ENCODE peak calls at places on chromosomes 5 and 9, in nine cellular contexts. K is IMR-90, Z is left ventricle myocardium inferior, M is cardiac muscle cell, A is nephron progenitor cell, U is MCF 10A, C is GM06990, X is uterus, D is chondrocyte. S is an unnamed sample.

GRCh38 chr9:27586200-27586599 is 12.9 kb upstream of the C9orf72 start:
- DNase-seq in K (no peak), Z (no peak), M (no peak), A (no peak), U (no peak), C (no peak), X (no peak), D (no peak), S (no peak)

GRCh38 chr9:110452227-110452801 is 114.7 kb upstream of the TXNDC8 start:
- DNase-seq in K (peak), Z (no peak), M (peak), A (no peak), U (peak), C (no peak), X (no peak), D (no peak), S (no peak)

GRCh38 chr5:152113401-152113800 is 188.8 kb upstream of the GLRA1 start:
- DNase-seq in K (no peak), Z (no peak), M (no peak), A (no peak), U (peak), C (no peak), X (no peak), D (no peak), S (no peak)

GRCh38 chr5:65791721-65792698 is 70.0 kb downstream of the NLN start:
- DNase-seq in K (no peak), Z (no peak), M (no peak), A (no peak), U (no peak), C (no peak), X (no peak), D (no peak), S (no peak)

GRCh38 chr5:14714706-14715105 is 50.2 kb downstream of the OTULIN start:
- DNase-seq in K (no peak), Z (no peak), M (no peak), A (no peak), U (peak), C (no peak), X (no peak), D (no peak), S (no peak)

GRCh38 chr9:119639287-119639955 is 270.2 kb upstream of the BRINP1 start:
- DNase-seq in K (no peak), Z (no peak), M (peak), A (peak), U (peak), C (no peak), X (no peak), D (no peak), S (peak)

GRCh38 chr9:128072144-128073021 is 4.4 kb downstream of the SLC25A25 start:
- DNase-seq in K (peak), Z (peak), M (peak), A (no peak), U (peak), C (peak), X (peak), D (no peak), S (no peak)

GRCh38 chr5:39024005-39024404 is 50.2 kb downstream of the RICTOR start:
- DNase-seq in K (no peak), Z (no peak), M (no peak), A (no peak), U (no peak), C (no peak), X (no peak), D (no peak), S (no peak)

GRCh38 chr5:133773247-133774202 is 161.2 kb upstream of the FSTL4 start:
- DNase-seq in K (no peak), Z (no peak), M (peak), A (no peak), U (no peak), C (no peak), X (no peak), D (no peak), S (no peak)

GRCh38 chr9:18233311-18233710 is 240.6 kb upstream of the ADAMTSL1 start:
- DNase-seq in K (no peak), Z (no peak), M (no peak), A (no peak), U (no peak), C (no peak), X (no peak), D (no peak), S (no peak)

GRCh38 chr9:18233776-18234445 is 240.0 kb upstream of the ADAMTSL1 start:
- DNase-seq in K (no peak), Z (no peak), M (no peak), A (no peak), U (no peak), C (no peak), X (no peak), D (no peak), S (no peak)

GRCh38 chr9:18235181-18235908 is 238.6 kb upstream of the ADAMTSL1 start:
- DNase-seq in K (no peak), Z (no peak), M (no peak), A (no peak), U (no peak), C (no peak), X (no peak), D (no peak), S (no peak)

GRCh38 chr9:18228101-18228500 is 245.9 kb upstream of the ADAMTSL1 start:
- DNase-seq in K (no peak), Z (no peak), M (no peak), A (no peak), U (no peak), C (no peak), X (no peak), D (no peak), S (no peak)

DNA sequence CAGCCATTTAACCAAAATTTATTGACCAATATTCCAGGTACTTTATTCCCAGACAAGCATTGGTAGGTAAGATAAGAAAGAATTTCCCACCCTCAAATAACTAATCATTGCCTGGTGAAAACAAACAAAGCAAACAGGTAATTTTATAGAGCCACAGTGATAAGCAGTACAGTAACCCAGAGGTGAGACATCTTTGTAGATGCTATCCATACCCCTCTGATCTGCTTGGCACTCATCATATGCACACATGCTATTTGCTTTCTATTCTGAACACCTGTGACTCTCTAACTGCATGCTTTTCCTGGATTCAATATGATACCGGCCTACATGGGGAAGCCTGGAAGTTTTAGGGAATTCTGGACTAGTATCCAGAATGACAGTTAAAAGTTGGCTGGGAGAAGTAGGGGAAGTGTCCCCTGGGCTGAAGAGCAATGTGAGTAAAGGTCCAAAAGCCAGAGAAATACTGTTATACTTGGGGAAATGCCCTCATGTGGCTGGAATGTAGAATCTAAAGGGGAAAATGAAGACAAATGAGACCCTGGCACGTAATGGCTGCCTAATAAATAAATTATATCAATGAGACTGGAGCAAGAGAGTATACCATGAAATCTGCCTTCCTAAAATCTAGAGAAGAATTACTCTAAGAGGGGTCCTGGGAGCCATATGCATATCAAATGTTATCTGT is 243.8 kb upstream of the ADAMTSL1 start:
- DNase-seq in K (no peak), Z (no peak), M (no peak), A (no peak), U (no peak), C (no peak), X (no peak), D (no peak), S (no peak)
- TF ChIP-seq CTCF in K (no peak), Z (no peak), M (no peak), A (no peak), U (no peak), C (no peak), X (no peak), D (peak), S (no peak)

DNA sequence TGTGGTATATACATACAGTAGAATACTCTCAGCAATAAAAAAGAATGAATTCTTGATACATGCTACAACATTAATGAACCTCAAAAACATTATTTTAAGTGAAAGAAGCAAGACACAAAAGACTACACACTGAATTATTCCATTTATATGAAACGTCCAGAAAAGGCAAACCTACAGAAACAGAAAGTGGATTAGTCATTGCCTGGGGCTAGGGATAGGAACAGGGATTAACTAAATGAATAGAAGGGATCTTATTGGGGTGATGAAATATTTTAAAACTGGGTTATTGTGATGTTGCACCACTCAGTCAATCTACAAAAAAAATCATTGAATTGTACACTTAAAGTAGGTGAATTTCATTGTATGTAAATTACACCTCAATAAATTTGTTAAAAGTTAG is 326.7 kb downstream of the PIK3R1 start:
- DNase-seq in K (peak), Z (no peak), M (no peak), A (no peak), U (peak), C (no peak), X (no peak), D (no peak), S (no peak)
- TF ChIP-seq CTCF in K (no peak), Z (no peak), M (no peak), A (no peak), U (no peak), C (no peak), X (no peak), D (no peak), S (no peak)

DNA sequence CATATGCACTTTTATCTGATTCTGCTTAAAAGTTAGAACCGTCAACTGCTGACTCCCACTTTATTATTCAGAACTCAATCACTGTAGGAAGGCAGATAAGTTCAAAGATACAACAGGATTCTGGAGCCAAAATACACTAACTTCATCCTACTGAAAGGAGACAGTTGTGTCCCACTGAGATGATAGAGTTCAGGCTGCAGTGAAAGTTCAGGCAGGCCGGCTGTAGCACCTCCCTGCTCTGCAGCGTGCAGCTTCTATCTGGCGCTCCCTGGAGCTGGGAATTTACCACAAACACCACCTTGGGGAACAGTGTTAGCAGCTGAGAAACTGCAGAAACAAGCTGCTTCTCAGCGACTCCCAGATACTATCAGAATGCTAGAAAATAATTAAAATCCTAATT is 52.5 kb upstream of the CNTLN start:
- DNase-seq in K (peak), Z (no peak), M (peak), A (peak), U (no peak), C (no peak), X (peak), D (no peak), S (peak)
- TF ChIP-seq CTCF in K (peak), Z (no peak), M (peak), A (no peak), U (no peak), C (no peak), X (no peak), D (peak), S (no peak)

GRCh38 chr9:136228107-136228875 is 17.3 kb downstream of the QSOX2 start:
- DNase-seq in K (peak), Z (no peak), M (no peak), A (no peak), U (peak), C (no peak), X (no peak), D (no peak), S (no peak)
- TF ChIP-seq CTCF in K (no peak), Z (no peak), M (no peak), A (no peak), U (no peak), C (no peak), X (no peak), D (no peak), S (no peak)

GRCh38 chr9:136109351-136110081 is 9.2 kb downstream of the TMEM250 start:
- DNase-seq in K (peak), Z (peak), M (peak), A (peak), U (peak), C (peak), X (peak), D (no peak), S (peak)
- TF ChIP-seq CTCF in K (peak), Z (no peak), M (peak), A (no peak), U (peak), C (no peak), X (peak), D (peak), S (no peak)

DNA sequence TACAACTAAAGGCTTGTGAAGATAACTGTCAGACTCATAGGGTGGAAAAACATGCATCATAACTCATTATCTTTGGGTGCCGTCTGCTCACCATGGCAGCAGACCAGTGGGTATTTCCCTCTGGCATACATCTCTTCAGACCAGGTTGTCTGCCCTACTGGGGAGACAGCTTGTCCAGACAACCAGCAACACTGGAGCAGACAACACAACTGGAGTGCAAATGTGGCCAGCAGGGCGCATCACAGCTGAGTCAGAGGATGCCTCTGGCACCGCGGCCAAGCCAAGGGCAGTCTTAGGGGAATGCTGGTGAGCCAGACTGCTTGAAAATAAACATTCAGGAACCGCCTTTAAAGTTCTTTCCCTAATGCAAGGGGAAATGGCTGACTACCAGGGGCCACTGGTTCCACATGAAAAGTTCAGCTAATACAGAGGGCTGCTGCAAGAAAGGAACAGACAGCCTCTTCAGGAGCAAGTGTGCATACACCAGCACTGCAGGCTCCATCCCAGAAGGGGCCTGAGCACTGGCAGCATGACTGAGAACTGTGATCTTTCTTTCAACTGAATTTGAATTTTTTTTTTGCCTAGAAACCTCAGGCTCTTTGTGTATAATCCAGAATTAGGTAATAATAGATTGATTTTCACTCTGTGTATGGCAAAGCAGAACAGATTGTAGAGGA is 77.3 kb downstream of the MAMDC2 start:
- DNase-seq in K (peak), Z (peak), M (no peak), A (no peak), U (peak), C (no peak), X (peak), D (peak), S (no peak)
- TF ChIP-seq CTCF in K (peak), Z (peak), M (peak), A (no peak), U (peak), C (no peak), X (peak), D (peak), S (no peak)

GRCh38 chr5:177301503-177302165 is 1.9 kb downstream of the RAB24 start:
- DNase-seq in K (no peak), Z (no peak), M (no peak), A (no peak), U (peak), C (no peak), X (no peak), D (no peak), S (no peak)

GRCh38 chr5:177300971-177301370 is 2.5 kb downstream of the RAB24 start:
- DNase-seq in K (no peak), Z (no peak), M (no peak), A (no peak), U (peak), C (no peak), X (no peak), D (no peak), S (no peak)

GRCh38 chr5:177299711-177300110 is 3.8 kb downstream of the RAB24 start:
- DNase-seq in K (no peak), Z (no peak), M (no peak), A (no peak), U (no peak), C (no peak), X (no peak), D (no peak), S (no peak)

GRCh38 chr5:177302354-177303110 is 987 bp downstream of the RAB24 start:
- DNase-seq in K (peak), Z (no peak), M (no peak), A (no peak), U (peak), C (no peak), X (no peak), D (no peak), S (no peak)

GRCh38 chr5:177300236-177300880 is 3.2 kb downstream of the RAB24 start:
- DNase-seq in K (peak), Z (peak), M (peak), A (peak), U (peak), C (peak), X (peak), D (no peak), S (peak)
- TF ChIP-seq CTCF in K (peak), Z (no peak), M (no peak), A (no peak), U (no peak), C (no peak), X (peak), D (peak), S (peak)